ENCODE peak calls at places on chromosomes 2 and 18, in five cellular contexts. K is GM03348, T is fibroblast of mammary gland, L is fibroblast of lung, O is frontal cortex. X is an unnamed sample.

GRCh38 chr2:64165696-64166095 is 21.5 kb upstream of the PELI1 start:
- DNase-seq in K (no peak), T (peak), L (peak), O (no peak), X (no peak)

GRCh38 chr2:179106342-179107178 is 56.6 kb upstream of the CCDC141 start:
- DNase-seq in K (peak), T (peak), L (peak), O (no peak), X (peak)

GRCh38 chr2:70498054-70498453 is 55.6 kb downstream of the TGFA start:
- DNase-seq in K (no peak), T (no peak), L (no peak), O (no peak), X (no peak)

GRCh38 chr18:46377557-46377956 is 273.4 kb downstream of the HAUS1 start:
- DNase-seq in K (no peak), T (no peak), L (no peak), O (no peak), X (no peak)

GRCh38 chr2:138177693-138178092 is 213.4 kb downstream of the HNMT start:
- DNase-seq in K (no peak), T (no peak), L (no peak), O (no peak), X (no peak)

GRCh38 chr18:13726972-13727331 is 479 bp downstream of the RNMT start:
- DNase-seq in K (peak), T (peak), L (no peak), O (no peak), X (peak)

GRCh38 chr2:128798502-128799283 is 480.0 kb upstream of the HS6ST1 start:
- DNase-seq in K (no peak), T (no peak), L (no peak), O (no peak), X (no peak)

GRCh38 chr18:2515908-2516625 is 55.2 kb downstream of the METTL4 start:
- DNase-seq in K (peak), T (peak), L (peak), O (no peak), X (no peak)

GRCh38 chr2:154762638-154763037 is 64.1 kb downstream of the KCNJ3 start:
- DNase-seq in K (no peak), T (no peak), L (no peak), O (no peak), X (no peak)